ENCODE peak calls at places on chromosomes 3 and 15, in six cellular contexts. One of them, this sample, is unnamed.
A peak's percentile ranks its signal among the peaks of the same experiment; 100 is the strongest.

GRCh38 chr3:147406255-147407023 is at the start of gene ZIC4:
- DNase-seq in heart right ventricle: no peak
- DNase-seq in psoas muscle: no peak
- DNase-seq in heart left ventricle: no peak
- DNase-seq in CD8-positive, alpha-beta T cell: no peak
- DNase-seq in NB4: no peak
- DNase-seq in this sample: no peak

GRCh38 chr3:150183619-150184425 is 213.1 kb upstream of the PFN2 start:
- DNase-seq in psoas muscle: peak; percentile 82
- DNase-seq in heart left ventricle: peak; percentile 56
- DNase-seq in NB4: peak; percentile 67
- DNase-seq in CD8-positive, alpha-beta T cell: peak; percentile 41
- DNase-seq in heart right ventricle: peak; percentile 54
- DNase-seq in this sample: peak; percentile 84

GRCh38 chr15:77107531-77108355 is 36.8 kb upstream of the TSPAN3 start:
- DNase-seq in heart right ventricle: peak; percentile 51
- DNase-seq in CD8-positive, alpha-beta T cell: peak; percentile 32
- DNase-seq in NB4: peak; percentile 67
- DNase-seq in heart left ventricle: peak; percentile 43
- DNase-seq in psoas muscle: peak; percentile 73
- DNase-seq in this sample: peak; percentile 73

GRCh38 chr3:195186041-195186709 is 84.8 kb downstream of the XXYLT1 start:
- DNase-seq in psoas muscle: no peak
- DNase-seq in heart right ventricle: no peak
- DNase-seq in CD8-positive, alpha-beta T cell: no peak
- DNase-seq in heart left ventricle: no peak
- DNase-seq in NB4: no peak
- DNase-seq in this sample: no peak

GRCh38 chr3:133504736-133505135 is 68.8 kb upstream of the CDV3 start:
- DNase-seq in CD8-positive, alpha-beta T cell: no peak
- DNase-seq in heart left ventricle: no peak
- DNase-seq in psoas muscle: no peak
- DNase-seq in heart right ventricle: no peak
- DNase-seq in NB4: no peak
- DNase-seq in this sample: no peak

GRCh38 chr15:100661161-100661560 is 58.8 kb downstream of the ASB7 start:
- DNase-seq in CD8-positive, alpha-beta T cell: no peak
- DNase-seq in heart left ventricle: no peak
- DNase-seq in NB4: no peak
- DNase-seq in psoas muscle: no peak
- DNase-seq in heart right ventricle: no peak
- DNase-seq in this sample: no peak

GRCh38 chr3:44280631-44281030 is 38.9 kb downstream of the TOPAZ1 start:
- DNase-seq in psoas muscle: no peak
- DNase-seq in heart left ventricle: no peak
- DNase-seq in CD8-positive, alpha-beta T cell: no peak
- DNase-seq in NB4: no peak
- DNase-seq in heart right ventricle: no peak
- DNase-seq in this sample: no peak

GRCh38 chr3:4981160-4981687 is 2.0 kb downstream of the BHLHE40 start:
- DNase-seq in CD8-positive, alpha-beta T cell: no peak
- DNase-seq in heart right ventricle: no peak
- DNase-seq in NB4: peak; percentile 60
- DNase-seq in heart left ventricle: no peak
- DNase-seq in psoas muscle: no peak
- DNase-seq in this sample: peak; percentile 55

GRCh38 chr3:133448478-133449122 is 48.7 kb downstream of the BFSP2 start:
- DNase-seq in heart left ventricle: no peak
- DNase-seq in NB4: no peak
- DNase-seq in CD8-positive, alpha-beta T cell: peak; percentile 12
- DNase-seq in heart right ventricle: no peak
- DNase-seq in psoas muscle: no peak
- DNase-seq in this sample: no peak

GRCh38 chr3:186200746-186201145 is 91.9 kb upstream of the ETV5 start:
- DNase-seq in heart left ventricle: no peak
- DNase-seq in NB4: no peak
- DNase-seq in psoas muscle: no peak
- DNase-seq in heart right ventricle: no peak
- DNase-seq in CD8-positive, alpha-beta T cell: no peak
- DNase-seq in this sample: no peak

GRCh38 chr3:3551976-3552375 is 247.3 kb upstream of the LRRN1 start:
- DNase-seq in NB4: no peak
- DNase-seq in heart left ventricle: no peak
- DNase-seq in heart right ventricle: no peak
- DNase-seq in psoas muscle: no peak
- DNase-seq in CD8-positive, alpha-beta T cell: no peak
- DNase-seq in this sample: no peak

GRCh38 chr3:3552741-3553140 is 246.5 kb upstream of the LRRN1 start:
- DNase-seq in CD8-positive, alpha-beta T cell: no peak
- DNase-seq in heart right ventricle: no peak
- DNase-seq in psoas muscle: no peak
- DNase-seq in NB4: no peak
- DNase-seq in heart left ventricle: no peak
- DNase-seq in this sample: peak; percentile 1

GRCh38 chr3:3553236-3553635 is 246.0 kb upstream of the LRRN1 start:
- DNase-seq in heart right ventricle: no peak
- DNase-seq in NB4: no peak
- DNase-seq in CD8-positive, alpha-beta T cell: no peak
- DNase-seq in psoas muscle: no peak
- DNase-seq in heart left ventricle: no peak
- DNase-seq in this sample: no peak
- H3K4me3 ChIP-seq in heart right ventricle: no peak overlapping the region
- H3K4me3 ChIP-seq in NB4: no peak overlapping the region
- H3K4me3 ChIP-seq in CD8-positive, alpha-beta T cell: no peak overlapping the region
- H3K4me3 ChIP-seq in psoas muscle: no peak overlapping the region
- H3K4me3 ChIP-seq in heart left ventricle: no peak overlapping the region
- H3K4me3 ChIP-seq in this sample: no peak overlapping the region

DNA sequence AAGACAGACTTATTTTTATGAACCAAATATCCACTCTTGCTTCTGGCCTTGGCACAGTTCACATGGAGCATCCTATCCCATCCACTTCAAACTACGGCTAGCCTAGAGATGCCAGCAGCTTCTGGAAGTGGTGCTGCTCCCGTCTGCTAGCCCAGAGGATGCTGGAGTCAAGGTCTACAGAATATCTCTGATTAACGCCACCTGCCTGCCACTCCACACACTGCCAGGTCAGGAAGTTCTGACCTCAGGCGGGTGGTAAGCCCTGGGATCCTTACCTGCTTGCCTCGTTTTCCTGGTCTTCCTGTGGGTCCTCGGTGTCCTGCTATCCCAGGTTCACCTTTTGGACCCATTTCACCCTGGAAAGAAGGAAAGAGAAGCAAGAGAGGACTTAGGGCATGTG is 42.9 kb downstream of the EAF1 start:
- DNase-seq in heart left ventricle: no peak
- DNase-seq in CD8-positive, alpha-beta T cell: no peak
- DNase-seq in psoas muscle: no peak
- DNase-seq in NB4: no peak
- DNase-seq in heart right ventricle: no peak
- DNase-seq in this sample: no peak
- TF ChIP-seq CTCF in heart left ventricle: no peak
- TF ChIP-seq CTCF in CD8-positive, alpha-beta T cell: no peak
- TF ChIP-seq CTCF in psoas muscle: no peak
- TF ChIP-seq CTCF in NB4: no peak
- TF ChIP-seq CTCF in heart right ventricle: no peak
- TF ChIP-seq CTCF in this sample: no peak

GRCh38 chr15:89829161-89829560 is 14.5 kb upstream of the ANPEP start:
- DNase-seq in heart right ventricle: no peak
- DNase-seq in NB4: no peak
- DNase-seq in heart left ventricle: no peak
- DNase-seq in CD8-positive, alpha-beta T cell: no peak
- DNase-seq in psoas muscle: no peak
- DNase-seq in this sample: no peak
- H3K4me3 ChIP-seq in heart right ventricle: no peak overlapping the region
- H3K4me3 ChIP-seq in NB4: no peak overlapping the region
- H3K4me3 ChIP-seq in heart left ventricle: no peak overlapping the region
- H3K4me3 ChIP-seq in CD8-positive, alpha-beta T cell: no peak overlapping the region
- H3K4me3 ChIP-seq in psoas muscle: no peak overlapping the region
- H3K4me3 ChIP-seq in this sample: no peak overlapping the region

DNA sequence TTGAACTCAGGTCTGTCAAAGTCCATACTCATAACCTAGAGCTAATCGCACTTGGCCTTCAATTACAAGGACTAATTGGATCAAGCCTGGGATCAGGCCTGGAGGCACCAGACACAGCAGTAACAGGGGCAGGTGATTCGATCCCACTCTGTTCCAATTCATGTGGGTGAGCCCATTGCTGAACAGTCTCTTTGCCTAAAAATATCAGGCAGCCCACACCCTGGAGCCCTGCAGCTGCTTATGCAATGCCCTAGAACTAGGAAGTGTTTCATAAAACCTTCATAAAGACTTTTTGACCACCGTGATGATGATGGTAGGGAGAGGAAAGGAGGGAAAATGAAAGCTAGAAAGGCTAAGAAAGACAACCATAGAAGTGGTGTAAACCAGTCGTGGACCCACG is 47.8 kb upstream of the NEO1 start:
- DNase-seq in heart right ventricle: no peak
- DNase-seq in NB4: no peak
- DNase-seq in heart left ventricle: no peak
- DNase-seq in CD8-positive, alpha-beta T cell: no peak
- DNase-seq in psoas muscle: no peak
- DNase-seq in this sample: no peak
- TF ChIP-seq CTCF in heart right ventricle: no peak
- TF ChIP-seq CTCF in NB4: no peak
- TF ChIP-seq CTCF in heart left ventricle: no peak
- TF ChIP-seq CTCF in CD8-positive, alpha-beta T cell: no peak
- TF ChIP-seq CTCF in psoas muscle: no peak
- TF ChIP-seq CTCF in this sample: no peak

GRCh38 chr3:184811663-184811998 is 335 bp upstream of the VPS8 start:
- DNase-seq in NB4: no peak
- DNase-seq in heart left ventricle: no peak
- DNase-seq in heart right ventricle: no peak
- DNase-seq in CD8-positive, alpha-beta T cell: no peak
- DNase-seq in psoas muscle: no peak
- DNase-seq in this sample: no peak

GRCh38 chr3:184812845-184813157 is 835 bp downstream of the VPS8 start:
- DNase-seq in psoas muscle: no peak
- DNase-seq in CD8-positive, alpha-beta T cell: no peak
- DNase-seq in heart right ventricle: no peak
- DNase-seq in NB4: no peak
- DNase-seq in heart left ventricle: no peak
- DNase-seq in this sample: no peak

GRCh38 chr3:184811999-184812844 is at the start of gene VPS8:
- DNase-seq in psoas muscle: peak; percentile 98
- DNase-seq in heart left ventricle: peak; percentile 97
- DNase-seq in heart right ventricle: peak; percentile 96
- DNase-seq in CD8-positive, alpha-beta T cell: peak; percentile 97
- DNase-seq in NB4: peak; percentile 95
- DNase-seq in this sample: peak; percentile 96

GRCh38 chr3:184814214-184814613 is 2.2 kb downstream of the VPS8 start:
- DNase-seq in heart right ventricle: no peak
- DNase-seq in heart left ventricle: no peak
- DNase-seq in CD8-positive, alpha-beta T cell: no peak
- DNase-seq in NB4: peak; percentile 26
- DNase-seq in psoas muscle: no peak
- DNase-seq in this sample: no peak

GRCh38 chr3:184813357-184813756 is 1.4 kb downstream of the VPS8 start:
- DNase-seq in psoas muscle: no peak
- DNase-seq in CD8-positive, alpha-beta T cell: no peak
- DNase-seq in NB4: no peak
- DNase-seq in heart right ventricle: no peak
- DNase-seq in heart left ventricle: no peak
- DNase-seq in this sample: no peak
- H3K4me3 ChIP-seq in psoas muscle: peak overlapping the region; percentile 90
- H3K4me3 ChIP-seq in CD8-positive, alpha-beta T cell: peak overlapping the region; percentile 64
- H3K4me3 ChIP-seq in NB4: peak overlapping the region; percentile 92
- H3K4me3 ChIP-seq in heart right ventricle: peak overlapping the region; percentile 79
- H3K4me3 ChIP-seq in heart left ventricle: no peak overlapping the region
- H3K4me3 ChIP-seq in this sample: peak overlapping the region; percentile 92

DNA sequence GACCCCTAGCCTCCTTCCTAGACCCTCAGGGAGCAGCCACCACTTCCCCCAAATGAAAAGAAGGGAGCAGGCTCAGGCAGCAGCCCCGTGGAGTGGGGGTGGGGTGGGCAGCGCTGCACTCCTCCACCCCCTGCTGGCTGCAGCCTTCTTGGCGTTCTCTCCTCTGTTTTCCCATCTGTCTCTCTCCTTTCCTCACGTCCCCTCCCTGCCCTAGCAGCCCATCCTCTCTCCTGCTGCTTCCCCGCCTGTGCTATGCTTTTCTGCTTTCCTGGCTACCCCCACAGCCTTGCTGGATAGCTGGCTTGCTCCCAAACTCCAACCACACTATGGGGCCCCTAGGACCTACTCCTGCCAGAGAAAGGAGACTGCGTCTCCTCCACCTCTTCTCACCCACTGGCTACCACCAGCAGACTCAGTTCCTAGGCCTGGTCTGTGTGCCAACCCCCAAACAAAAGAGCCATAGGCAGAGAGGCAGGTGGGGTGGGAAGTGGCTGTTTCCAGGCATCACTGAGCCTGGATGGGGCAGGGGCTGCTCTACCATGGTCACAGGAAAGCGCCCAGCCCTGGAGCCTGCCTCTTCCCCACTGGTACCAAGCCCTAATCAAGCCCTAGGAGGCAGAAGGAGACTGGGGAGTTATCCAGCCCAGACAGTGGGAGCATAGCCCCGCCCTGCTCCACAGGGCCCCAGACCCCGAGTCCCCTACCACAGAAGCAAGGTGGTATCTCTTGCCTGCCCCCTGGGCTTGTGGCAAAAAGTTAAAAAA is 3.4 kb upstream of the DISP2 start:
- DNase-seq in NB4: peak; percentile 38
- DNase-seq in heart right ventricle: no peak
- DNase-seq in heart left ventricle: no peak
- DNase-seq in psoas muscle: peak; percentile 36
- DNase-seq in CD8-positive, alpha-beta T cell: no peak
- DNase-seq in this sample: peak; percentile 66
- TF ChIP-seq CTCF in NB4: peak; percentile 43
- TF ChIP-seq CTCF in heart right ventricle: peak; percentile 44
- TF ChIP-seq CTCF in heart left ventricle: peak; percentile 3
- TF ChIP-seq CTCF in psoas muscle: peak; percentile 32
- TF ChIP-seq CTCF in CD8-positive, alpha-beta T cell: no peak
- TF ChIP-seq CTCF in this sample: peak; percentile 67

DNA sequence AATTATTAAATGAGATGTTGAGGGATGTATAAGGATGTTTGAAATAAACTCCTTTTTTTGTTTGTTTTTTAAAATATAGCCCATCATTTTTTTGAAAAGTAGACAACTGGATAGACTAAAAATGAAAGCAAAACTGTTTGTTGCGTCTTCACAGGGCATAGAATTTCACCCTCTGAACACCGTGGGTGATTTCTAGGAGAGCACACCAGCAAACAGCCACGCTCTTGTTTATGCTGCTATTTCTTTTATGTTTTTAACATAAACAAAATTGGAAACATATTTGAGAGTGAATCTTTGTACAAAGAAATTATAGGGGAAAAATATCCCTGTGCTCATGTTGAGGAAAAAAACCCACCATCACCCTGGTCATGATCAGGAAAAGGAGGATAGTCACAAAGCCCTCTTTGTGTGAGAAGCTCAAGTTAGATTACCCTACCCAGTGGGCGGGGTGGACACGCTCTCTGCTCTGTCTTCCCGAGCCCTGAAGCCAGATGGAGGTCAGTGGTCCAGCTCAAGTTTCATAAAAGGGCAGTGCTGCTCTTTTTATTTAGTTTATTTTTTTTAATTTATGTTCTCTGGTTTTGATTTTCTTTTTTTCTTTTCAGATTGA is 313.3 kb downstream of the SATB1 start:
- DNase-seq in psoas muscle: no peak
- DNase-seq in heart right ventricle: no peak
- DNase-seq in CD8-positive, alpha-beta T cell: no peak
- DNase-seq in NB4: no peak
- DNase-seq in heart left ventricle: no peak
- DNase-seq in this sample: no peak
- H3K4me3 ChIP-seq in psoas muscle: no peak overlapping the region
- H3K4me3 ChIP-seq in heart right ventricle: peak overlapping the region; percentile 24
- H3K4me3 ChIP-seq in CD8-positive, alpha-beta T cell: no peak overlapping the region
- H3K4me3 ChIP-seq in NB4: no peak overlapping the region
- H3K4me3 ChIP-seq in heart left ventricle: no peak overlapping the region
- H3K4me3 ChIP-seq in this sample: no peak overlapping the region